ENCODE peak calls at places on chromosomes 2 and 18, in four cellular contexts. One of them, this sample, is unnamed.

GRCh38 chr2:46377287-46377605 is 80.0 kb downstream of the EPAS1 start:
- DNase-seq in stimulated activated naive CD8-positive, alpha-beta T cell treated with anti-CD3 and anti-CD28 coated beads, Interleukin-15, Interleukin-2, amounts not matched to agents 100 U/mL and 50 U/mL, for 24 hours: no peak
- DNase-seq in naive B cell: no peak
- DNase-seq in activated CD8-positive, alpha-beta memory T cell treated with anti-CD3 and anti-CD28 coated beads for 1 hour: no peak
- DNase-seq in this sample: no peak

GRCh38 chr2:230868151-230868946 is 3.6 kb downstream of the ITM2C start:
- DNase-seq in stimulated activated naive CD8-positive, alpha-beta T cell treated with anti-CD3 and anti-CD28 coated beads, Interleukin-15, Interleukin-2, amounts not matched to agents 100 U/mL and 50 U/mL, for 24 hours: no peak
- DNase-seq in naive B cell: no peak
- DNase-seq in activated CD8-positive, alpha-beta memory T cell treated with anti-CD3 and anti-CD28 coated beads for 1 hour: no peak
- DNase-seq in this sample: no peak

GRCh38 chr2:166364476-166365161 is 11.1 kb downstream of the SCN9A start:
- DNase-seq in stimulated activated naive CD8-positive, alpha-beta T cell treated with anti-CD3 and anti-CD28 coated beads, Interleukin-15, Interleukin-2, amounts not matched to agents 100 U/mL and 50 U/mL, for 24 hours: no peak
- DNase-seq in naive B cell: no peak
- DNase-seq in activated CD8-positive, alpha-beta memory T cell treated with anti-CD3 and anti-CD28 coated beads for 1 hour: no peak
- DNase-seq in this sample: no peak

GRCh38 chr2:176569574-176569973 is 300.3 kb downstream of the MTX2 start:
- DNase-seq in stimulated activated naive CD8-positive, alpha-beta T cell treated with anti-CD3 and anti-CD28 coated beads, Interleukin-15, Interleukin-2, amounts not matched to agents 100 U/mL and 50 U/mL, for 24 hours: no peak
- DNase-seq in naive B cell: no peak
- DNase-seq in activated CD8-positive, alpha-beta memory T cell treated with anti-CD3 and anti-CD28 coated beads for 1 hour: no peak
- DNase-seq in this sample: no peak

GRCh38 chr2:4976407-4976806 is 715.8 kb upstream of the SOX11 start:
- DNase-seq in stimulated activated naive CD8-positive, alpha-beta T cell treated with anti-CD3 and anti-CD28 coated beads, Interleukin-15, Interleukin-2, amounts not matched to agents 100 U/mL and 50 U/mL, for 24 hours: no peak
- DNase-seq in naive B cell: no peak
- DNase-seq in activated CD8-positive, alpha-beta memory T cell treated with anti-CD3 and anti-CD28 coated beads for 1 hour: no peak
- DNase-seq in this sample: no peak

GRCh38 chr18:21894619-21895367 is 154.2 kb downstream of the MIB1 start:
- DNase-seq in stimulated activated naive CD8-positive, alpha-beta T cell treated with anti-CD3 and anti-CD28 coated beads, Interleukin-15, Interleukin-2, amounts not matched to agents 100 U/mL and 50 U/mL, for 24 hours: no peak
- DNase-seq in naive B cell: no peak
- DNase-seq in activated CD8-positive, alpha-beta memory T cell treated with anti-CD3 and anti-CD28 coated beads for 1 hour: no peak
- DNase-seq in this sample: no peak

GRCh38 chr2:96117701-96118588 is 1.6 kb upstream of the ADRA2B start:
- DNase-seq in stimulated activated naive CD8-positive, alpha-beta T cell treated with anti-CD3 and anti-CD28 coated beads, Interleukin-15, Interleukin-2, amounts not matched to agents 100 U/mL and 50 U/mL, for 24 hours: no peak
- DNase-seq in naive B cell: no peak
- DNase-seq in activated CD8-positive, alpha-beta memory T cell treated with anti-CD3 and anti-CD28 coated beads for 1 hour: no peak
- DNase-seq in this sample: no peak

GRCh38 chr2:206164261-206164862 is 4.7 kb downstream of the EEF1B2 start:
- DNase-seq in stimulated activated naive CD8-positive, alpha-beta T cell treated with anti-CD3 and anti-CD28 coated beads, Interleukin-15, Interleukin-2, amounts not matched to agents 100 U/mL and 50 U/mL, for 24 hours: peak; percentile 40
- DNase-seq in naive B cell: peak; percentile 23
- DNase-seq in activated CD8-positive, alpha-beta memory T cell treated with anti-CD3 and anti-CD28 coated beads for 1 hour: no peak
- DNase-seq in this sample: peak; percentile 51

GRCh38 chr2:38430196-38430595 is 53.1 kb upstream of the ATL2 start:
- DNase-seq in stimulated activated naive CD8-positive, alpha-beta T cell treated with anti-CD3 and anti-CD28 coated beads, Interleukin-15, Interleukin-2, amounts not matched to agents 100 U/mL and 50 U/mL, for 24 hours: no peak
- DNase-seq in naive B cell: no peak
- DNase-seq in activated CD8-positive, alpha-beta memory T cell treated with anti-CD3 and anti-CD28 coated beads for 1 hour: no peak
- DNase-seq in this sample: no peak

GRCh38 chr2:237980751-237981150 is 13.9 kb downstream of the UBE2F start:
- DNase-seq in stimulated activated naive CD8-positive, alpha-beta T cell treated with anti-CD3 and anti-CD28 coated beads, Interleukin-15, Interleukin-2, amounts not matched to agents 100 U/mL and 50 U/mL, for 24 hours: peak; percentile 71
- DNase-seq in naive B cell: no peak
- DNase-seq in activated CD8-positive, alpha-beta memory T cell treated with anti-CD3 and anti-CD28 coated beads for 1 hour: no peak
- DNase-seq in this sample: no peak

GRCh38 chr2:3628800-3629199 is 29.2 kb upstream of the ALLC start:
- DNase-seq in stimulated activated naive CD8-positive, alpha-beta T cell treated with anti-CD3 and anti-CD28 coated beads, Interleukin-15, Interleukin-2, amounts not matched to agents 100 U/mL and 50 U/mL, for 24 hours: no peak
- DNase-seq in naive B cell: no peak
- DNase-seq in activated CD8-positive, alpha-beta memory T cell treated with anti-CD3 and anti-CD28 coated beads for 1 hour: no peak
- DNase-seq in this sample: peak; percentile 43

GRCh38 chr2:122164964-122165363 is 409.5 kb downstream of the TSN start:
- DNase-seq in stimulated activated naive CD8-positive, alpha-beta T cell treated with anti-CD3 and anti-CD28 coated beads, Interleukin-15, Interleukin-2, amounts not matched to agents 100 U/mL and 50 U/mL, for 24 hours: no peak
- DNase-seq in naive B cell: no peak
- DNase-seq in activated CD8-positive, alpha-beta memory T cell treated with anti-CD3 and anti-CD28 coated beads for 1 hour: no peak
- DNase-seq in this sample: no peak

GRCh38 chr18:33212363-33212762 is 228.2 kb downstream of the CCDC178 start:
- DNase-seq in stimulated activated naive CD8-positive, alpha-beta T cell treated with anti-CD3 and anti-CD28 coated beads, Interleukin-15, Interleukin-2, amounts not matched to agents 100 U/mL and 50 U/mL, for 24 hours: no peak
- DNase-seq in naive B cell: no peak
- DNase-seq in activated CD8-positive, alpha-beta memory T cell treated with anti-CD3 and anti-CD28 coated beads for 1 hour: no peak
- DNase-seq in this sample: no peak

GRCh38 chr18:6004683-6005082 is 109.4 kb upstream of the TMEM200C start:
- DNase-seq in stimulated activated naive CD8-positive, alpha-beta T cell treated with anti-CD3 and anti-CD28 coated beads, Interleukin-15, Interleukin-2, amounts not matched to agents 100 U/mL and 50 U/mL, for 24 hours: no peak
- DNase-seq in naive B cell: no peak
- DNase-seq in activated CD8-positive, alpha-beta memory T cell treated with anti-CD3 and anti-CD28 coated beads for 1 hour: no peak
- DNase-seq in this sample: no peak

GRCh38 chr18:79488311-79489047 is 92.7 kb downstream of the NFATC1 start:
- DNase-seq in stimulated activated naive CD8-positive, alpha-beta T cell treated with anti-CD3 and anti-CD28 coated beads, Interleukin-15, Interleukin-2, amounts not matched to agents 100 U/mL and 50 U/mL, for 24 hours: no peak
- DNase-seq in naive B cell: no peak
- DNase-seq in activated CD8-positive, alpha-beta memory T cell treated with anti-CD3 and anti-CD28 coated beads for 1 hour: no peak
- DNase-seq in this sample: no peak

GRCh38 chr18:27608742-27609141 is 423.6 kb upstream of the CHST9 start:
- DNase-seq in stimulated activated naive CD8-positive, alpha-beta T cell treated with anti-CD3 and anti-CD28 coated beads, Interleukin-15, Interleukin-2, amounts not matched to agents 100 U/mL and 50 U/mL, for 24 hours: no peak
- DNase-seq in naive B cell: no peak
- DNase-seq in activated CD8-positive, alpha-beta memory T cell treated with anti-CD3 and anti-CD28 coated beads for 1 hour: no peak
- DNase-seq in this sample: peak; percentile 15

GRCh38 chr2:137192366-137193315 is 427.3 kb downstream of the THSD7B start:
- DNase-seq in stimulated activated naive CD8-positive, alpha-beta T cell treated with anti-CD3 and anti-CD28 coated beads, Interleukin-15, Interleukin-2, amounts not matched to agents 100 U/mL and 50 U/mL, for 24 hours: no peak
- DNase-seq in naive B cell: no peak
- DNase-seq in activated CD8-positive, alpha-beta memory T cell treated with anti-CD3 and anti-CD28 coated beads for 1 hour: no peak
- DNase-seq in this sample: no peak

GRCh38 chr2:186913870-186914269 is 64.9 kb upstream of the ZSWIM2 start:
- DNase-seq in stimulated activated naive CD8-positive, alpha-beta T cell treated with anti-CD3 and anti-CD28 coated beads, Interleukin-15, Interleukin-2, amounts not matched to agents 100 U/mL and 50 U/mL, for 24 hours: no peak
- DNase-seq in naive B cell: no peak
- DNase-seq in activated CD8-positive, alpha-beta memory T cell treated with anti-CD3 and anti-CD28 coated beads for 1 hour: no peak
- DNase-seq in this sample: no peak

GRCh38 chr2:11969774-11970173 is 223.3 kb downstream of the LPIN1 start:
- DNase-seq in stimulated activated naive CD8-positive, alpha-beta T cell treated with anti-CD3 and anti-CD28 coated beads, Interleukin-15, Interleukin-2, amounts not matched to agents 100 U/mL and 50 U/mL, for 24 hours: no peak
- DNase-seq in naive B cell: no peak
- DNase-seq in activated CD8-positive, alpha-beta memory T cell treated with anti-CD3 and anti-CD28 coated beads for 1 hour: no peak
- DNase-seq in this sample: no peak

GRCh38 chr2:187117483-187117882 is 268.5 kb upstream of the ZSWIM2 start:
- DNase-seq in stimulated activated naive CD8-positive, alpha-beta T cell treated with anti-CD3 and anti-CD28 coated beads, Interleukin-15, Interleukin-2, amounts not matched to agents 100 U/mL and 50 U/mL, for 24 hours: no peak
- DNase-seq in naive B cell: no peak
- DNase-seq in activated CD8-positive, alpha-beta memory T cell treated with anti-CD3 and anti-CD28 coated beads for 1 hour: no peak
- DNase-seq in this sample: no peak

GRCh38 chr2:153622285-153622684 is 143.7 kb upstream of the RPRM start:
- DNase-seq in stimulated activated naive CD8-positive, alpha-beta T cell treated with anti-CD3 and anti-CD28 coated beads, Interleukin-15, Interleukin-2, amounts not matched to agents 100 U/mL and 50 U/mL, for 24 hours: no peak
- DNase-seq in naive B cell: no peak
- DNase-seq in activated CD8-positive, alpha-beta memory T cell treated with anti-CD3 and anti-CD28 coated beads for 1 hour: no peak
- DNase-seq in this sample: peak; percentile 8

GRCh38 chr18:9927392-9928063 is 13.7 kb downstream of the VAPA start:
- DNase-seq in stimulated activated naive CD8-positive, alpha-beta T cell treated with anti-CD3 and anti-CD28 coated beads, Interleukin-15, Interleukin-2, amounts not matched to agents 100 U/mL and 50 U/mL, for 24 hours: no peak
- DNase-seq in naive B cell: no peak
- DNase-seq in activated CD8-positive, alpha-beta memory T cell treated with anti-CD3 and anti-CD28 coated beads for 1 hour: no peak
- DNase-seq in this sample: no peak

GRCh38 chr2:141493936-141494335 is 636.9 kb downstream of the LRP1B start:
- DNase-seq in stimulated activated naive CD8-positive, alpha-beta T cell treated with anti-CD3 and anti-CD28 coated beads, Interleukin-15, Interleukin-2, amounts not matched to agents 100 U/mL and 50 U/mL, for 24 hours: no peak
- DNase-seq in naive B cell: no peak
- DNase-seq in activated CD8-positive, alpha-beta memory T cell treated with anti-CD3 and anti-CD28 coated beads for 1 hour: no peak
- DNase-seq in this sample: no peak

GRCh38 chr2:47221039-47221438 is 65.9 kb upstream of the STPG4 start:
- DNase-seq in stimulated activated naive CD8-positive, alpha-beta T cell treated with anti-CD3 and anti-CD28 coated beads, Interleukin-15, Interleukin-2, amounts not matched to agents 100 U/mL and 50 U/mL, for 24 hours: no peak
- DNase-seq in naive B cell: no peak
- DNase-seq in activated CD8-positive, alpha-beta memory T cell treated with anti-CD3 and anti-CD28 coated beads for 1 hour: no peak
- DNase-seq in this sample: no peak

GRCh38 chr2:233926806-233927205 is 9.6 kb downstream of the TRPM8 start:
- DNase-seq in stimulated activated naive CD8-positive, alpha-beta T cell treated with anti-CD3 and anti-CD28 coated beads, Interleukin-15, Interleukin-2, amounts not matched to agents 100 U/mL and 50 U/mL, for 24 hours: no peak
- DNase-seq in naive B cell: no peak
- DNase-seq in activated CD8-positive, alpha-beta memory T cell treated with anti-CD3 and anti-CD28 coated beads for 1 hour: no peak
- DNase-seq in this sample: no peak

GRCh38 chr18:61749031-61749430 is 143.8 kb downstream of the RNF152 start:
- DNase-seq in stimulated activated naive CD8-positive, alpha-beta T cell treated with anti-CD3 and anti-CD28 coated beads, Interleukin-15, Interleukin-2, amounts not matched to agents 100 U/mL and 50 U/mL, for 24 hours: no peak
- DNase-seq in naive B cell: no peak
- DNase-seq in activated CD8-positive, alpha-beta memory T cell treated with anti-CD3 and anti-CD28 coated beads for 1 hour: no peak
- DNase-seq in this sample: no peak

GRCh38 chr18:79479761-79480161 is 84.0 kb downstream of the NFATC1 start:
- DNase-seq in stimulated activated naive CD8-positive, alpha-beta T cell treated with anti-CD3 and anti-CD28 coated beads, Interleukin-15, Interleukin-2, amounts not matched to agents 100 U/mL and 50 U/mL, for 24 hours: no peak
- DNase-seq in naive B cell: no peak
- DNase-seq in activated CD8-positive, alpha-beta memory T cell treated with anti-CD3 and anti-CD28 coated beads for 1 hour: no peak
- DNase-seq in this sample: no peak

GRCh38 chr2:46803551-46803885 is 112.1 kb downstream of the MCFD2 start:
- DNase-seq in stimulated activated naive CD8-positive, alpha-beta T cell treated with anti-CD3 and anti-CD28 coated beads, Interleukin-15, Interleukin-2, amounts not matched to agents 100 U/mL and 50 U/mL, for 24 hours: no peak
- DNase-seq in naive B cell: no peak
- DNase-seq in activated CD8-positive, alpha-beta memory T cell treated with anti-CD3 and anti-CD28 coated beads for 1 hour: no peak
- DNase-seq in this sample: no peak

GRCh38 chr2:174442546-174443510 is 44.0 kb downstream of the GPR155 start:
- DNase-seq in stimulated activated naive CD8-positive, alpha-beta T cell treated with anti-CD3 and anti-CD28 coated beads, Interleukin-15, Interleukin-2, amounts not matched to agents 100 U/mL and 50 U/mL, for 24 hours: no peak
- DNase-seq in naive B cell: no peak
- DNase-seq in activated CD8-positive, alpha-beta memory T cell treated with anti-CD3 and anti-CD28 coated beads for 1 hour: no peak
- DNase-seq in this sample: no peak

GRCh38 chr18:79736846-79737245 is 57.2 kb downstream of the CTDP1 start:
- DNase-seq in stimulated activated naive CD8-positive, alpha-beta T cell treated with anti-CD3 and anti-CD28 coated beads, Interleukin-15, Interleukin-2, amounts not matched to agents 100 U/mL and 50 U/mL, for 24 hours: no peak
- DNase-seq in naive B cell: no peak
- DNase-seq in activated CD8-positive, alpha-beta memory T cell treated with anti-CD3 and anti-CD28 coated beads for 1 hour: no peak
- DNase-seq in this sample: no peak

GRCh38 chr2:128317186-128317897 is 1.3 kb downstream of the HS6ST1 start:
- DNase-seq in stimulated activated naive CD8-positive, alpha-beta T cell treated with anti-CD3 and anti-CD28 coated beads, Interleukin-15, Interleukin-2, amounts not matched to agents 100 U/mL and 50 U/mL, for 24 hours: peak; percentile 49
- DNase-seq in naive B cell: peak; percentile 87
- DNase-seq in activated CD8-positive, alpha-beta memory T cell treated with anti-CD3 and anti-CD28 coated beads for 1 hour: no peak
- DNase-seq in this sample: peak; percentile 8

GRCh38 chr18:61127714-61128485 is 205.3 kb upstream of the CDH20 start:
- DNase-seq in stimulated activated naive CD8-positive, alpha-beta T cell treated with anti-CD3 and anti-CD28 coated beads, Interleukin-15, Interleukin-2, amounts not matched to agents 100 U/mL and 50 U/mL, for 24 hours: no peak
- DNase-seq in naive B cell: no peak
- DNase-seq in activated CD8-positive, alpha-beta memory T cell treated with anti-CD3 and anti-CD28 coated beads for 1 hour: no peak
- DNase-seq in this sample: no peak

GRCh38 chr18:39959839-39960238 is 1995.2 kb upstream of the PIK3C3 start:
- DNase-seq in stimulated activated naive CD8-positive, alpha-beta T cell treated with anti-CD3 and anti-CD28 coated beads, Interleukin-15, Interleukin-2, amounts not matched to agents 100 U/mL and 50 U/mL, for 24 hours: no peak
- DNase-seq in naive B cell: no peak
- DNase-seq in activated CD8-positive, alpha-beta memory T cell treated with anti-CD3 and anti-CD28 coated beads for 1 hour: no peak
- DNase-seq in this sample: no peak

GRCh38 chr2:54446625-54447024 is 9.5 kb upstream of the SPTBN1 start:
- DNase-seq in stimulated activated naive CD8-positive, alpha-beta T cell treated with anti-CD3 and anti-CD28 coated beads, Interleukin-15, Interleukin-2, amounts not matched to agents 100 U/mL and 50 U/mL, for 24 hours: no peak
- DNase-seq in naive B cell: no peak
- DNase-seq in activated CD8-positive, alpha-beta memory T cell treated with anti-CD3 and anti-CD28 coated beads for 1 hour: no peak
- DNase-seq in this sample: no peak

GRCh38 chr2:197096649-197097048 is 170.1 kb upstream of the PGAP1 start:
- DNase-seq in stimulated activated naive CD8-positive, alpha-beta T cell treated with anti-CD3 and anti-CD28 coated beads, Interleukin-15, Interleukin-2, amounts not matched to agents 100 U/mL and 50 U/mL, for 24 hours: no peak
- DNase-seq in naive B cell: no peak
- DNase-seq in activated CD8-positive, alpha-beta memory T cell treated with anti-CD3 and anti-CD28 coated beads for 1 hour: no peak
- DNase-seq in this sample: no peak

GRCh38 chr2:238974510-238975166 is 126.8 kb downstream of the TWIST2 start:
- DNase-seq in stimulated activated naive CD8-positive, alpha-beta T cell treated with anti-CD3 and anti-CD28 coated beads, Interleukin-15, Interleukin-2, amounts not matched to agents 100 U/mL and 50 U/mL, for 24 hours: no peak
- DNase-seq in naive B cell: no peak
- DNase-seq in activated CD8-positive, alpha-beta memory T cell treated with anti-CD3 and anti-CD28 coated beads for 1 hour: no peak
- DNase-seq in this sample: no peak

GRCh38 chr18:21897811-21898210 is 157.2 kb downstream of the MIB1 start:
- DNase-seq in stimulated activated naive CD8-positive, alpha-beta T cell treated with anti-CD3 and anti-CD28 coated beads, Interleukin-15, Interleukin-2, amounts not matched to agents 100 U/mL and 50 U/mL, for 24 hours: peak; percentile 38
- DNase-seq in naive B cell: peak; percentile 1
- DNase-seq in activated CD8-positive, alpha-beta memory T cell treated with anti-CD3 and anti-CD28 coated beads for 1 hour: no peak
- DNase-seq in this sample: peak; percentile 72

GRCh38 chr18:22439447-22439846 is 21.7 kb upstream of the CTAGE1 start:
- DNase-seq in stimulated activated naive CD8-positive, alpha-beta T cell treated with anti-CD3 and anti-CD28 coated beads, Interleukin-15, Interleukin-2, amounts not matched to agents 100 U/mL and 50 U/mL, for 24 hours: no peak
- DNase-seq in naive B cell: no peak
- DNase-seq in activated CD8-positive, alpha-beta memory T cell treated with anti-CD3 and anti-CD28 coated beads for 1 hour: no peak
- DNase-seq in this sample: no peak

GRCh38 chr2:239774142-239774462 is 251.0 kb downstream of the NDUFA10 start:
- DNase-seq in stimulated activated naive CD8-positive, alpha-beta T cell treated with anti-CD3 and anti-CD28 coated beads, Interleukin-15, Interleukin-2, amounts not matched to agents 100 U/mL and 50 U/mL, for 24 hours: no peak
- DNase-seq in naive B cell: no peak
- DNase-seq in activated CD8-positive, alpha-beta memory T cell treated with anti-CD3 and anti-CD28 coated beads for 1 hour: no peak
- DNase-seq in this sample: no peak

GRCh38 chr2:20806286-20806685 is 16.6 kb downstream of the LDAH start:
- DNase-seq in stimulated activated naive CD8-positive, alpha-beta T cell treated with anti-CD3 and anti-CD28 coated beads, Interleukin-15, Interleukin-2, amounts not matched to agents 100 U/mL and 50 U/mL, for 24 hours: no peak
- DNase-seq in naive B cell: no peak
- DNase-seq in activated CD8-positive, alpha-beta memory T cell treated with anti-CD3 and anti-CD28 coated beads for 1 hour: no peak
- DNase-seq in this sample: no peak

This sample was measured in endothelial cell.